ENCODE peak calls at places on chromosome 11, in seven cellular contexts. U is adrenal gland; I is K562; H is activated T-helper 1 cell treated with anti-CD3 and anti-CD28 coated beads, Interleukin-2, amount 50 U/mL, for 16 hours; F is nucleus accumbens; S is midbrain; A is NCI-H2029. E is an unnamed sample.

GRCh38 chr11:10355257-10355661 is 50.4 kb downstream of the ADM start:
- DNase-seq in U (no peak), I (no peak), H (no peak), F (no peak), S (no peak), A (no peak), E (no peak)

GRCh38 chr11:122486793-122487495 is 168.6 kb upstream of the UBASH3B start:
- DNase-seq in U (no peak), I (no peak), H (no peak), F (no peak), S (no peak), A (no peak), E (no peak)

GRCh38 chr11:128424271-128424709 is 163.1 kb downstream of the ETS1 start:
- DNase-seq in U (no peak), I (no peak), H (no peak), F (no peak), S (peak), A (no peak), E (no peak)

GRCh38 chr11:128407962-128408361 is 179.4 kb downstream of the ETS1 start:
- DNase-seq in U (no peak), I (no peak), H (no peak), F (no peak), S (no peak), A (no peak), E (no peak)

GRCh38 chr11:64742087-64742939 is 1.6 kb downstream of the RASGRP2 start:
- DNase-seq in U (no peak), I (peak), H (no peak), F (peak), S (no peak), A (no peak), E (no peak)

GRCh38 chr11:95144313-95145235 is 54.9 kb downstream of the ENDOD1 start:
- DNase-seq in U (no peak), I (peak), H (no peak), F (no peak), S (no peak), A (no peak), E (no peak)

GRCh38 chr11:6354651-6355485 is 34.6 kb upstream of the CAVIN3 start:
- DNase-seq in U (no peak), I (no peak), H (no peak), F (no peak), S (no peak), A (no peak), E (no peak)

GRCh38 chr11:111694851-111695250 is 71.3 kb downstream of the PPP2R1B start:
- DNase-seq in U (peak), I (no peak), H (no peak), F (no peak), S (no peak), A (peak), E (peak)

GRCh38 chr11:58579192-58580129 is 598 bp downstream of the ZFP91 start:
- DNase-seq in U (peak), I (peak), H (peak), F (peak), S (peak), A (peak), E (peak)

GRCh38 chr11:18700375-18700774 is 1.8 kb downstream of the TMEM86A start:
- DNase-seq in U (no peak), I (no peak), H (no peak), F (no peak), S (no peak), A (no peak), E (no peak)

GRCh38 chr11:76564400-76564799 is 106.1 kb downstream of the LRRC32 start:
- DNase-seq in U (no peak), I (no peak), H (no peak), F (no peak), S (no peak), A (no peak), E (no peak)

GRCh38 chr11:3219281-3219892 is 774 bp upstream of the MRGPRG start:
- DNase-seq in U (no peak), I (no peak), H (no peak), F (no peak), S (no peak), A (no peak), E (no peak)

GRCh38 chr11:128208329-128209220 is 378.8 kb downstream of the ETS1 start:
- DNase-seq in U (peak), I (no peak), H (no peak), F (no peak), S (peak), A (no peak), E (no peak)

GRCh38 chr11:72088076-72088806 is 7.6 kb downstream of the LRRC51 start:
- DNase-seq in U (no peak), I (peak), H (no peak), F (no peak), S (no peak), A (no peak), E (no peak)

GRCh38 chr11:95392644-95393043 is 161.6 kb upstream of the SESN3 start:
- DNase-seq in U (no peak), I (no peak), H (no peak), F (no peak), S (no peak), A (no peak), E (no peak)

GRCh38 chr11:17544181-17544622 is at the start of gene USH1C:
- DNase-seq in U (no peak), I (peak), H (no peak), F (no peak), S (no peak), A (no peak), E (no peak)

GRCh38 chr11:60133917-60134316 is 45.5 kb downstream of the MS4A2 start:
- DNase-seq in U (no peak), I (no peak), H (no peak), F (no peak), S (no peak), A (no peak), E (no peak)

GRCh38 chr11:69499216-69499945 is 17.9 kb downstream of the LINC01488 start:
- DNase-seq in U (no peak), I (no peak), H (no peak), F (no peak), S (no peak), A (no peak), E (no peak)

GRCh38 chr11:47895035-47895434 is 46.9 kb upstream of the NUP160 start:
- DNase-seq in U (no peak), I (no peak), H (no peak), F (no peak), S (no peak), A (no peak), E (no peak)

GRCh38 chr11:93024376-93024775 is 54.9 kb downstream of the MTNR1B start:
- DNase-seq in U (no peak), I (no peak), H (no peak), F (no peak), S (no peak), A (no peak), E (no peak)

E was measured in SHP77.